ENCODE peak calls at places on chromosome 14, in four cellular contexts. C is mammary epithelial cell, N is BE2C, O is PC-3. W is an unnamed sample.

GRCh38 chr14:91372680-91373495 is 44.7 kb downstream of the CCDC88C start:
- DNase-seq in C (no peak), N (peak; percentile 42), O (no peak), W (no peak)

GRCh38 chr14:34981743-34982420 is 910 bp upstream of the SRP54 start:
- DNase-seq in C (no peak), N (peak; percentile 46), O (peak; percentile 49), W (peak; percentile 57)

GRCh38 chr14:102620413-102620812 is 28.0 kb downstream of the RCOR1 start:
- DNase-seq in C (no peak), N (no peak), O (no peak), W (no peak)

GRCh38 chr14:90574640-90575131 is 177.9 kb downstream of the CALM1 start:
- DNase-seq in C (no peak), N (no peak), O (no peak), W (no peak)

GRCh38 chr14:68816943-68817430 is 24.1 kb upstream of the ZFP36L1 start:
- DNase-seq in C (no peak), N (no peak), O (no peak), W (no peak)

GRCh38 chr14:88737245-88737644 is 55.5 kb downstream of the EML5 start:
- DNase-seq in C (no peak), N (no peak), O (no peak), W (no peak)

GRCh38 chr14:102373110-102373509 is 10.4 kb downstream of the TECPR2 start:
- DNase-seq in C (no peak), N (no peak), O (no peak), W (no peak)

GRCh38 chr14:96839251-96839650 is 42.1 kb downstream of the VRK1 start:
- DNase-seq in C (no peak), N (no peak), O (no peak), W (no peak)

GRCh38 chr14:79809849-79810612 is 401.3 kb downstream of the DIO2 start:
- DNase-seq in C (no peak), N (peak; percentile 8), O (peak; percentile 64), W (peak; percentile 25)

GRCh38 chr14:101665478-101666078 is 95.9 kb upstream of the PPP2R5C start:
- DNase-seq in C (peak; percentile 52), N (peak; percentile 70), O (peak; percentile 85), W (peak; percentile 43)

GRCh38 chr14:61337893-61338292 is 16.5 kb downstream of the PRKCH start:
- DNase-seq in C (no peak), N (no peak), O (no peak), W (no peak)

GRCh38 chr14:61653507-61653906 is 41.8 kb upstream of the HIF1A start:
- DNase-seq in C (peak; percentile 78), N (peak; percentile 24), O (peak; percentile 94), W (peak; percentile 88)

GRCh38 chr14:76056128-76056527 is 70.6 kb downstream of the IFT43 start:
- DNase-seq in C (peak; percentile 0), N (no peak), O (peak; percentile 39), W (peak; percentile 11)

DNA sequence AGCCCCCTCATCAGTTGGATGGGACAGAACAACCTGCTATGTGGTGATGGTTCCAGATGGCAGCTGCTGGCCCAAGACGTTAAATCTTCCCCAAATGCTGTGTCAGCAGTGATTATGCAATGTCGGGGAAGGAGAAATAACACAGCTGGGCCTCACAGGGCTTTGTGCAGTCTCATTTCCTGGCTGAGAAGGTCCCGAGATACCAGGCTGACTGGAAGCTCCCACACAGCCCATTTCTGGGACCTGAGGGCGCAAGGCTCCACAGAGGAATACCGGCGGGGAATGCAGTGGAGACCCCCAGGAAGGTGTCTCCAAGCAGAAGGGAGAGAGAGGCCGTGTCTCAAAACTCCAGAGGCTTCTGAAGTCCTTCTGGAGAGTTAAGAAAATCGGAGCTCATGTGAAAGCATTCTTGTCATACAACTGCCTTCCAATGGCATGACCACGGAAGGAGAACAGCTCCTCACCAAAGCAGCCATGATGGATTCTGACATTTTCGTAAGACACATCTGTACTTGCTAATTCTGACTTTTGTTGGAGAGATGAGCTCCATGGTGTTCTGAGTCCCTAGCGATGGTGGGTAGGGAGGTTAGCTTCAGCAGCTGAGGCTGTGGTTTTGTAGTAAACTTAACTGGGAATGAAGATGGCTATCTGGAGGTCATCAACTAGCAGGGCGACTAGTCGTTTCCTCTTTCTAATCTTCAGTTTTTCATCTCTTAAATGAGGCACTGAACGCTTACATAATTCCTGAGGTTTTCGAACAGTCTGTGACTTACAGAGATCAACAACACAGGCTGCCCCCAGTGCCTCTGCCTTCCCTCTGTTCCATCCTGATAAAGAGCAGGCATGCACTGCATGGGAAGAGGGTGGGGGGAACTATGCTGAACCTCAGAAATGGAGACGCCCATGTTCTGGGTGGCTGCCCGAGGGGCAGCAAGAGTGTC is 28.4 kb upstream of the DICER1 start:
- DNase-seq in C (no peak), N (no peak), O (no peak), W (peak; percentile 95)
- H3K4me3 ChIP-seq in C (no peak overlapping the region), N (no peak overlapping the region), O (no peak overlapping the region), W (peak overlapping the region; percentile 21)

GRCh38 chr14:73744175-73744867 is 30.1 kb upstream of the PNMA1 start:
- DNase-seq in C (no peak), N (no peak), O (no peak), W (no peak)
- H3K4me3 ChIP-seq in C (no peak overlapping the region), N (no peak overlapping the region), O (no peak overlapping the region), W (no peak overlapping the region)

GRCh38 chr14:23445773-23446172 is 10.3 kb upstream of the MYH7 start:
- DNase-seq in C (no peak), N (no peak), O (no peak), W (no peak)
- H3K4me3 ChIP-seq in C (no peak overlapping the region), N (no peak overlapping the region), O (no peak overlapping the region), W (no peak overlapping the region)

GRCh38 chr14:50362791-50363733 is 33.6 kb downstream of the CDKL1 start:
- DNase-seq in C (no peak), N (no peak), O (no peak), W (no peak)
- H3K4me3 ChIP-seq in C (no peak overlapping the region), N (no peak overlapping the region), O (no peak overlapping the region), W (peak overlapping the region; percentile 2)

GRCh38 chr14:70935135-70935534 is 27.9 kb downstream of the PCNX1 start:
- DNase-seq in C (no peak), N (no peak), O (no peak), W (no peak)
- H3K4me3 ChIP-seq in C (no peak overlapping the region), N (no peak overlapping the region), O (no peak overlapping the region), W (no peak overlapping the region)

DNA sequence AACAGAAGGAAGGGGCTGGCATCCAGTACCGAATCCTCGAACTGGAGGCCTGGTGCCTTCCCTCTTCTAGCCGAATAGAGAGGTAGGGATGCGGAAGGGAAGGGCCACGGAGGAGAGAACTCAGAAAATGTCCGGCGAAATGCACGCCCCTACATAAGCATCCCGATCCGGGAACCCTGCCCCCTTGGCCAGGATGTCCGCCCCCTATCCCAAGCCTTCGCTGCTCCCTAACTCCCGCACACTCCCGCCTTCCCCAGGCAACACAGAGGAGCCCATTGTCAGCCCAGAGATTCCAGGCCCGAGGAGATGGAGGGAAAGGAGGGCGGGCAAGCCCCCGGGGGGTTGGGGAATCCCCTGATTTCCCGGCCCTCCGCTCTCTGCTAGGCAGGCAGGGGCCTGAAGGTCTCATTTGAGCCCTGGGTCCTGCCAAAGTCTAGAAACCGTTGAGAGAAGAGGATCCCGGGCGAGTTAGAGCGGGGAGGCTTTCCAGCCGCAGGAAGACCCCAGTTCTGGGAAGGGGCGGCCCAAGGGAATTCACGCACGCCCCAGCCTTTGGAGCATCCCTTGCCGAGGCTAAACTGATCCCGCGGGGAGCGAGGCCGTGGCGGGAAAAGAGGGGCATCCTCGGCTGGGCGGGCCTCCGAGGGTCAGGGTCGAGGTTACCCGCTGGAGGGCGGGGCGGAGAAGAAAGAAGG is 569 bp upstream of the ARHGEF40 start:
- DNase-seq in C (no peak), N (peak; percentile 33), O (no peak), W (peak; percentile 43)
- H3K4me3 ChIP-seq in C (peak overlapping the region; percentile 24), N (peak overlapping the region; percentile 84), O (peak overlapping the region; percentile 72), W (peak overlapping the region; percentile 83)

GRCh38 chr14:77155083-77155482 is 13.5 kb upstream of the ZDHHC22 start:
- DNase-seq in C (no peak), N (no peak), O (no peak), W (no peak)
- H3K4me3 ChIP-seq in C (no peak overlapping the region), N (no peak overlapping the region), O (no peak overlapping the region), W (no peak overlapping the region)

DNA sequence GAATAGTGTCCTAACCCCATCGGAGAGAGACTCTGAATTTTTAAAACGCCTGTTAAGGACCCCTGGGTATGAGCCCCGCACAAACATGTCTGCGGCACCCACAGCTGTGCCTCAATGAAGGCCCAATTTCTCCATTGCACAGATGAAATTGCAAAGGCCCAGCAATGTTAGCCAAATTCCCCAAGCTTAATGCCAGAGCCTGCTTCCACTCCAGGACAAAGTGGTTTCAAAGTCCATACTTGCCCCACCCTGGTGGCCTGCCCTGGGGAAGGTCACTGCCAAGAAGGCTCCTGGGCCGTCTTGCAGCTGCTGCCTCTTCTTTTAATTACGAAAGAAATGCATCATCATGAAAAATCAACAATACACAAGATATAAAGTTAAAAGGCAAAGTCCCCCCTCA is 1179.7 kb downstream of the VRK1 start:
- DNase-seq in C (no peak), N (no peak), O (no peak), W (no peak)
- H3K4me3 ChIP-seq in C (no peak overlapping the region), N (no peak overlapping the region), O (peak overlapping the region; percentile 37), W (no peak overlapping the region)

GRCh38 chr14:70357985-70358384 is 1.5 kb downstream of the COX16 start:
- DNase-seq in C (no peak), N (no peak), O (no peak), W (no peak)
- H3K4me3 ChIP-seq in C (no peak overlapping the region), N (no peak overlapping the region), O (peak overlapping the region; percentile 88), W (peak overlapping the region; percentile 95)